ENCODE peak calls at places on chromosomes 1 and 21, in ten cellular contexts. K is heart left ventricle; G is BJ; L is CD8-positive, alpha-beta T cell; B is tibial nerve; H is suprapubic skin; M is gastrocnemius medialis; C is mesothelial cell of epicardium; F is brain microvascular endothelial cell; Z is WTC11. O is an unnamed sample.

GRCh38 chr1:17965515-17966100 is 142.0 kb upstream of the IGSF21 start:
- DNase-seq in K (no peak), G (no peak), L (no peak), B (no peak), H (no peak), M (no peak), C (no peak), F (no peak), Z (no peak), O (no peak)

GRCh38 chr1:161718559-161719324 is 2.6 kb upstream of the FCRLB start:
- DNase-seq in K (no peak), G (no peak), L (no peak), B (no peak), H (no peak), M (no peak), C (no peak), F (no peak), Z (no peak), O (no peak)

GRCh38 chr1:155000475-155000724 is 2.2 kb upstream of the ZBTB7B start:
- DNase-seq in K (no peak), G (no peak), L (no peak), B (no peak), H (peak; percentile 79), M (no peak), C (no peak), F (no peak), Z (peak; percentile 36), O (no peak)

GRCh38 chr1:197811769-197812168 is 36.5 kb upstream of the DENND1B start:
- DNase-seq in K (no peak), G (peak; percentile 9), L (no peak), B (no peak), H (no peak), M (no peak), C (no peak), F (no peak), Z (no peak), O (no peak)

GRCh38 chr1:16168622-16169021 is 12.8 kb upstream of the EPHA2 start:
- DNase-seq in K (no peak), G (no peak), L (no peak), B (no peak), H (no peak), M (no peak), C (no peak), F (no peak), Z (no peak), O (no peak)

GRCh38 chr1:25677193-25677773 is 60.7 kb downstream of the MAN1C1 start:
- DNase-seq in K (no peak), G (no peak), L (peak; percentile 51), B (no peak), H (no peak), M (no peak), C (no peak), F (no peak), Z (no peak), O (no peak)

GRCh38 chr21:17931080-17931479 is 111.9 kb upstream of the C21orf91 start:
- DNase-seq in K (no peak), G (no peak), L (no peak), B (no peak), H (no peak), M (no peak), C (no peak), F (no peak), Z (no peak), O (no peak)

GRCh38 chr1:91754348-91754747 is 131.6 kb downstream of the TGFBR3 start:
- DNase-seq in K (no peak), G (no peak), L (no peak), B (no peak), H (no peak), M (no peak), C (no peak), F (no peak), Z (no peak), O (no peak)

DNA sequence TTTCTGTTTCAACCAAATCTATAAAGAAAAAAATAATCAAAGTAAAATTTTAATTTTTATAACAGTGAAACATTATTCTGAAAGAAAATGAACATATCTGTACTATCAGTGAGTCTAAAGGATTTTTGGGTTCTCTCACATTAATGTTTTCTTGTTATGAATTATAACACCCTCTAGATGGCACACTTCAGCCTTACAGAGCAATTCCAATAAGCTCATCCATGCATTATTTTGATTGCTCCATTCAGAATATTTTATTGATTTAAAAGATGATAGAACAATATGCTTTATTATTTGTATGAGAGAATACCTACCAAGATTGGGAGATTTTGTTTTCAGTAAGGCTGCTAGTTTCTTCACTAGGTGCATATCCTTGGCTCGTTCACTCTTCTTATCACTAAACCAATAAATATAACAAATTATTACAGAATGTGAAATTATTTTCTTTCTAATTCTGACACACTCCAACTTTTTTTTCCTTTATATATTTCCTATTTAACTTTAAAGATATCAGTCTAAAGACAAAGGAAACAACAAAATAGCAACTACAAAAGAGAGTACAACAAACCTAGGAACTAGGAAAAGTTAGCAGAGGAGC is 82.4 kb downstream of the RAB3GAP2 start:
- DNase-seq in K (no peak), G (no peak), L (no peak), B (no peak), H (no peak), M (no peak), C (no peak), F (no peak), Z (no peak), O (no peak)
- TF ChIP-seq CTCF in K (peak; percentile 23), G (peak; percentile 49), L (peak; percentile 46), B (peak; percentile 44), H (no peak), M (peak; percentile 17), C (no peak), F (peak; percentile 44), Z (no peak), O (peak; percentile 77)

DNA sequence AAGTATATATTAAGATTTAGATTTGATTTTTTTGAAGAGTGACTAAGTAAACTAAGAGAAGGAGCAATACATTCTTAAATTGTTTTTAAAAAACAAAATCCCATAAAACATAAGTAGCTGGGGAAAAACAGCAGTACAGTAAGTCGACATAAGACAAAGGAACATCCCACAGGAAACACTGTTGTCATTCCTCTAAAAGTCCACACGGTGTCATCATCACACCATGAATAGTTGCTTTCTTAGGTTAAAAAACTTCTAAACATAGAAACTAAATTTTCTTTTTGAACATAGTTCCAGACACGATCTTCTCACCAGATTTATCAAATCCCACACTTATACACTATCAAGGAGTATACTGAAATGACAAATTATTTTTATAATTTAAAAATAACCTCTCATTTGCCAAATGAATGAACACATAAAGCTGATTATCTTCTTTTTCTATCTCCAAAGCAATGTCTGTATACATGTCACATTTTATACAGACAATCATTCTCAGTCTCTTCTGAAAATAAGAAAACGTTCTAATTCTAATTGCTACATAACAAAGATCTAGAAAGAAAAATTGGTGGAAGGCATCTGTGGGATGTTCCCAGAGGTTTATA is 15.8 kb downstream of the ODF2L start:
- DNase-seq in K (no peak), G (no peak), L (no peak), B (no peak), H (no peak), M (no peak), C (no peak), F (peak; percentile 37), Z (no peak), O (no peak)
- TF ChIP-seq CTCF in K (peak; percentile 71), G (peak; percentile 64), L (peak; percentile 93), B (peak; percentile 78), H (peak; percentile 63), M (peak; percentile 73), C (peak; percentile 78), F (peak; percentile 49), Z (peak; percentile 57), O (peak; percentile 93)

GRCh38 chr21:32455548-32455947 is 43.0 kb downstream of the EVA1C start:
- DNase-seq in K (no peak), G (no peak), L (no peak), B (no peak), H (no peak), M (no peak), C (no peak), F (no peak), Z (no peak), O (no peak)

GRCh38 chr21:32459972-32460371 is 47.5 kb downstream of the EVA1C start:
- DNase-seq in K (no peak), G (no peak), L (no peak), B (no peak), H (no peak), M (no peak), C (no peak), F (no peak), Z (no peak), O (no peak)

GRCh38 chr21:32456497-32456918 is 44.0 kb downstream of the EVA1C start:
- DNase-seq in K (no peak), G (peak; percentile 44), L (no peak), B (no peak), H (no peak), M (no peak), C (no peak), F (peak; percentile 52), Z (no peak), O (no peak)

GRCh38 chr21:32457962-32458361 is 45.5 kb downstream of the EVA1C start:
- DNase-seq in K (no peak), G (no peak), L (no peak), B (no peak), H (no peak), M (no peak), C (no peak), F (no peak), Z (no peak), O (no peak)

DNA sequence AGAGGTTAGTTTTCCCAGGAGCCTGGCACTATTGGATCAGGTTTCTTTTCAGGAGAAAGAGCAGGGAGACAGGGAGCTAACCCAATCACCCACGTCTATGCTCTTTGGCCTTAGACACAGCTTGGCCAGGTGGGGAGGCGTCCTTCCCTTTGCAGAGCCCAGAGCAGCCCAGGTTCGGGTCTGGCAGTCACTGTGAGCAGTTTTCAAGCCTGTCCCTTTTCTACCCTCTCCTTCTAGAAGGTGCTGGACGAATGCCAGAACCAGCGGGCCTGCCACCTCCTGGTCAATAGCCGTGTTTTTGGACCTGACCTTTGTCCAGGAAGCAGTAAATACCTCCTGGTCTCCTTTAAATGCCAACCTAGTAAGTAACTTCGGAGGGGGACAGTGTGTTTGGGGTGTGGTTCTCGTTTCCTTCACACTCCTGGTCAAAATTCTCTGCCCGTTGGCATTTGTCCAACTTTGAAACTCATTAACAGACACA is 44.9 kb downstream of the EVA1C start:
- DNase-seq in K (peak; percentile 71), G (no peak), L (no peak), B (no peak), H (no peak), M (no peak), C (no peak), F (no peak), Z (no peak), O (no peak)
- TF ChIP-seq CTCF in K (no peak), G (peak; percentile 24), L (no peak), B (no peak), H (no peak), M (no peak), C (no peak), F (peak; percentile 22), Z (no peak), O (no peak)

DNA sequence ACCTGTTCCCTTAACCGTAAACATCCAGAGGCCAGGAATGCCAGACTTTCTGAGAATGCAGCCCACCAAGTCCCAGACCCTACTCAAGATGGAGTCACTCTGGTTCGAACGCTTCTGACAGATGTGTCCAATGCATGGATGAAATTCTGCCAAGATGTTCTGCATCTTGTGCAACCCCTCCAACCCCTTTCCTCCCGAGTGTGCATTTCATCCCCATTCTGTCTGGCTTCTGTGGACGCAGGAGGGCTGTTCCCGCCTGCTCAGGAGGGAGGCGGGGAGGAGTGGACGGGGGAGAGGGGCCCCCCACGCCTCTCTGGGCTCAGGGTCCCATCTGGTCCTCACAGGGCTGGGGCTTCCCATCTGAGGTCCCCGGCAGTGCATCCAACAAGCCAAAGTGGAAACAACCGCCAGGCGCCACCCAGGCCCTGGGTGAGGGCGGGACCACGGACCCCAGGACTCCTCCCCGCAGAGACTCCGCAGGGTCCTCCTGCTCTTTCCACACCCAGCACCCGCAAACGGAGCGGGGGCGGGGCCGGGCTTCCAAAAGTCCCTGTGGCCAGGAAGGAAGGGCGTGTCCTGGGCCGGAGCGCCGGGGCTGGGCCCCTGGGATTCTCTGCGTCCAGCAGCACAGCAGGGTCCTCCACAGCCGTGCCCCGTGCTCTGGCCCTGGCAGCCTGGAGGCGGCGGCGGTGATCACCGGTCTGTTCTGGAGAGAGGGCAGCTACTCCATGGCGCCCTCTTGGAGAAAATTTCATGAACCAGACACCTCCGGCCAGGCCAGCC is 27.7 kb upstream of the SUMO3 start:
- DNase-seq in K (peak; percentile 89), G (no peak), L (peak; percentile 47), B (peak; percentile 21), H (no peak), M (peak; percentile 58), C (no peak), F (no peak), Z (peak; percentile 83), O (no peak)
- TF ChIP-seq CTCF in K (no peak), G (peak; percentile 62), L (no peak), B (peak; percentile 35), H (no peak), M (no peak), C (no peak), F (peak; percentile 46), Z (no peak), O (peak; percentile 49)

O was measured in type B pancreatic cell.